ENCODE peak calls at places on chromosome 6, in four cellular contexts. D is A549; G is AG04449; B is naive thymus-derived CD4-positive, alpha-beta T cell. N is an unnamed sample.
A peak's percentile ranks its signal among the peaks of the same experiment; 100 is the strongest.

GRCh38 chr6:54737247-54737646 is 109.3 kb upstream of the FAM83B start:
- DNase-seq in D (peak; percentile 29), G (no peak), B (no peak), N (no peak)

GRCh38 chr6:105363100-105363754 is 39.7 kb downstream of the PREP start:
- DNase-seq in D (no peak), G (no peak), B (no peak), N (no peak)

GRCh38 chr6:91816335-91816734 is 1229.5 kb upstream of the MAP3K7 start:
- DNase-seq in D (no peak), G (no peak), B (no peak), N (no peak)

GRCh38 chr6:170231496-170232185 is 59.2 kb downstream of the DLL1 start:
- DNase-seq in D (no peak), G (no peak), B (no peak), N (no peak)

GRCh38 chr6:21754891-21755290 is 161.3 kb downstream of the SOX4 start:
- DNase-seq in D (peak; percentile 64), G (no peak), B (no peak), N (peak; percentile 58)

GRCh38 chr6:112563368-112563767 is 216.2 kb downstream of the RFPL4B start:
- DNase-seq in D (no peak), G (no peak), B (no peak), N (no peak)

GRCh38 chr6:38867726-38868125 is 152.6 kb downstream of the DNAH8 start:
- DNase-seq in D (no peak), G (no peak), B (no peak), N (no peak)

GRCh38 chr6:107653183-107653580 is 163.3 kb downstream of the SOBP start:
- DNase-seq in D (no peak), G (no peak), B (no peak), N (no peak)

GRCh38 chr6:16679050-16679449 is 82.2 kb downstream of the ATXN1 start:
- DNase-seq in D (no peak), G (no peak), B (no peak), N (no peak)

GRCh38 chr6:13371421-13372072 is 43.2 kb upstream of the TBC1D7 start:
- DNase-seq in D (no peak), G (no peak), B (no peak), N (no peak)

GRCh38 chr6:30378290-30378937 is 33.5 kb downstream of the RPP21 start:
- DNase-seq in D (peak; percentile 11), G (no peak), B (no peak), N (no peak)

GRCh38 chr6:107423474-107423873 is 35.9 kb downstream of the PDSS2 start:
- DNase-seq in D (no peak), G (no peak), B (no peak), N (no peak)

GRCh38 chr6:168377856-168378832 is 58.6 kb upstream of the DACT2 start:
- DNase-seq in D (no peak), G (no peak), B (no peak), N (no peak)

GRCh38 chr6:116397960-116398359 is 27.2 kb downstream of the DSE start:
- DNase-seq in D (no peak), G (no peak), B (no peak), N (no peak)

GRCh38 chr6:43107344-43108062 is 31.4 kb downstream of the PTK7 start:
- DNase-seq in D (no peak), G (no peak), B (no peak), N (no peak)

GRCh38 chr6:139925894-139926641 is 551.6 kb upstream of the CITED2 start:
- DNase-seq in D (peak; percentile 1), G (peak; percentile 77), B (no peak), N (peak; percentile 99)

GRCh38 chr6:126388235-126388634 is 48.3 kb downstream of the CENPW start:
- DNase-seq in D (no peak), G (no peak), B (no peak), N (no peak)

GRCh38 chr6:34056301-34056700 is 89.6 kb downstream of the GRM4 start:
- DNase-seq in D (peak; percentile 27), G (no peak), B (no peak), N (peak; percentile 39)

GRCh38 chr6:106122941-106123337 is 36.8 kb downstream of the PRDM1 start:
- DNase-seq in D (no peak), G (no peak), B (no peak), N (no peak)

GRCh38 chr6:68876792-68877493 is 241.9 kb downstream of the ADGRB3 start:
- DNase-seq in D (peak; percentile 13), G (no peak), B (no peak), N (no peak)

GRCh38 chr6:106247293-106247692 is 78.3 kb downstream of the ATG5 start:
- DNase-seq in D (no peak), G (no peak), B (no peak), N (peak; percentile 87)

GRCh38 chr6:95572098-95572497 is 5.2 kb upstream of the MANEA start:
- DNase-seq in D (no peak), G (no peak), B (no peak), N (no peak)

GRCh38 chr6:148593130-148593812 is 153.6 kb upstream of the UST start:
- DNase-seq in D (no peak), G (no peak), B (no peak), N (peak; percentile 24)

GRCh38 chr6:642805-643204 is 14.1 kb downstream of the HUS1B start:
- DNase-seq in D (no peak), G (no peak), B (no peak), N (no peak)

GRCh38 chr6:13432526-13433218 is 54.7 kb downstream of the GFOD1 start:
- DNase-seq in D (no peak), G (no peak), B (no peak), N (no peak)

GRCh38 chr6:41236276-41236675 is 8.1 kb downstream of the TREML4 start:
- DNase-seq in D (no peak), G (no peak), B (no peak), N (no peak)

GRCh38 chr6:114075300-114075699 is 104.4 kb upstream of the HDAC2 start:
- DNase-seq in D (no peak), G (no peak), B (no peak), N (no peak)

GRCh38 chr6:39791850-39792500 is at the start of gene DAAM2:
- DNase-seq in D (no peak), G (no peak), B (no peak), N (no peak)

DNA sequence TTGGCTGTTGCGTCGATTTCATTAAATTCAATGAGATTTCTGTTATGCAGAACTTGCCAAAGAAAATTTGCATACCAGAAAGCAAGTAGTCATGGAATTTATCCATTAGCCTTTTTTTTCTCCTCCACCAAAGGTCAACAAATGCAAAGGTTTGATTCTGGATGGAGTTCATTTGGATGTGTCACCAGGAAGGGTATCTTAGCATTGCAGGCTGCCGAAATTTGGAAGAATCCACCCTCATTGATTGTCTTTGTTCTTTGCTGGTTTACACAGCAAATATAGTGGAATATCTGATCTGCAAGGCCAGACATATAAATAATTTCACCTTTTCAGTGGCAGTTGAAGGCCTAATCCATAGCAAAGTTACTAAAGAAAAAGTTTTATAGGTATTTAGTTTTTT is 229.4 kb upstream of the SLC35B3 start:
- DNase-seq in D (no peak), G (no peak), B (no peak), N (no peak)
- H3K4me3 ChIP-seq in D (no peak overlapping the region), G (no peak overlapping the region), B (no peak overlapping the region), N (no peak overlapping the region)

GRCh38 chr6:154249499-154250298 is 106.9 kb downstream of the IPCEF1 start:
- DNase-seq in D (no peak), G (no peak), B (peak; percentile 77), N (no peak)
- H3K4me3 ChIP-seq in D (no peak overlapping the region), G (no peak overlapping the region), B (peak overlapping the region; percentile 40), N (no peak overlapping the region)

GRCh38 chr6:53635322-53635721 is 30.2 kb downstream of the KLHL31 start:
- DNase-seq in D (no peak), G (no peak), B (no peak), N (no peak)
- H3K4me3 ChIP-seq in D (no peak overlapping the region), G (no peak overlapping the region), B (no peak overlapping the region), N (no peak overlapping the region)

GRCh38 chr6:73508776-73509175 is 12.1 kb downstream of the EEF1A1 start:
- DNase-seq in D (no peak), G (no peak), B (no peak), N (no peak)
- H3K4me3 ChIP-seq in D (no peak overlapping the region), G (no peak overlapping the region), B (no peak overlapping the region), N (no peak overlapping the region)

DNA sequence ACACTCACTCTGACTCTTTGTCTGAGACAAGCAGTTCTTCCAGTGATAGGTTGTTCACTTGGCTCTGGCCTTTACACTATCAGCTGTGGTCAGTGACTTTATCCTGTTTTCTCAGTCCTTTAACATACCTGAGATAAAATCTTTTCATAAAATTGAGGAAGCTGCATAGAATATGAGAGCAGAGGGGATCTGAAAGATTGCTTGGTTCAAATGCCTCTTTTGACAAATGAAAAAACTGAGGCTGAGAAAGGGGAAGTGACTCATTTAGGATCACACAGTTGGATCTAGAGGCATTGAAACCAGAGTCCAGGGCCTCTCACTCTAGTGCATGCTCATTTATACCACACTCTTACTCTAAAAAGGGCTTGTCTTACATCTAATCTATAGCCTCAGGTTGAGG is 277.0 kb upstream of the TBX18 start:
- DNase-seq in D (no peak), G (no peak), B (no peak), N (no peak)
- H3K4me3 ChIP-seq in D (no peak overlapping the region), G (no peak overlapping the region), B (no peak overlapping the region), N (no peak overlapping the region)

GRCh38 chr6:137494281-137494966 is at the start of gene OLIG3:
- DNase-seq in D (no peak), G (no peak), B (no peak), N (no peak)
- H3K4me3 ChIP-seq in D (no peak within 1 kb of the TSS), G (no peak within 1 kb of the TSS), B (peak within 1 kb of the TSS; percentile 3), N (no peak within 1 kb of the TSS)

GRCh38 chr6:12293234-12293930 is 3.2 kb downstream of the EDN1 start:
- DNase-seq in D (no peak), G (no peak), B (no peak), N (no peak)

GRCh38 chr6:12290490-12290820 is 294 bp downstream of the EDN1 start:
- DNase-seq in D (no peak), G (no peak), B (no peak), N (no peak)

GRCh38 chr6:12291785-12292604 is 1.8 kb downstream of the EDN1 start:
- DNase-seq in D (peak; percentile 64), G (no peak), B (no peak), N (no peak)

GRCh38 chr6:12289655-12290489 is at the start of gene EDN1:
- DNase-seq in D (peak; percentile 93), G (no peak), B (no peak), N (peak; percentile 50)

GRCh38 chr6:12291083-12291784 is 1.1 kb downstream of the EDN1 start:
- DNase-seq in D (peak; percentile 29), G (no peak), B (no peak), N (no peak)
- H3K4me3 ChIP-seq in D (peak overlapping the region; percentile 81), G (peak overlapping the region; percentile 62), B (no peak overlapping the region), N (no peak overlapping the region)